ENCODE peak calls at places on chromosomes 2 and 18, in seven cellular contexts. Z is WTC11, L is NCI-H345, B is lung, F is SK-N-DZ, V is islet precursor cell, X is NCI-H2081. I is an unnamed sample.

GRCh38 chr2:10447300-10448207 is 573 bp downstream of the ODC1 start:
- DNase-seq in X (peak; percentile 77), F (peak; percentile 43), L (peak; percentile 41), V (peak; percentile 69), B (no peak), Z (peak; percentile 32), I (peak; percentile 79)

GRCh38 chr2:109378682-109379081 is 235.1 kb downstream of the SEPTIN10 start:
- DNase-seq in X (no peak), B (no peak), V (peak; percentile 45), F (no peak), Z (no peak), L (no peak), I (no peak)

GRCh38 chr2:44546469-44547127 is 184.9 kb downstream of the CAMKMT start:
- DNase-seq in F (peak; percentile 32), X (no peak), B (no peak), L (no peak), V (no peak), Z (no peak), I (no peak)

GRCh38 chr2:232525796-232526195 is at the start of gene CHRND:
- DNase-seq in V (no peak), L (peak; percentile 17), X (no peak), B (no peak), F (peak; percentile 62), Z (no peak), I (peak; percentile 61)

GRCh38 chr2:10410001-10410671 is 38.0 kb downstream of the ODC1 start:
- DNase-seq in F (no peak), Z (no peak), V (no peak), X (no peak), B (no peak), L (no peak), I (peak; percentile 66)

GRCh38 chr2:10655074-10655840 is 34.5 kb downstream of the NOL10 start:
- DNase-seq in Z (no peak), F (no peak), X (no peak), B (no peak), V (no peak), L (no peak), I (no peak)

GRCh38 chr2:143226714-143227541 is 97.7 kb downstream of the ARHGAP15 start:
- DNase-seq in F (no peak), Z (no peak), V (no peak), X (no peak), B (no peak), L (no peak), I (no peak)

GRCh38 chr2:195706161-195706900 is 49.3 kb downstream of the SLC39A10 start:
- DNase-seq in V (no peak), Z (no peak), F (no peak), X (no peak), B (no peak), L (no peak), I (no peak)

GRCh38 chr2:62467475-62468321 is 38.3 kb downstream of the TMEM17 start:
- DNase-seq in X (no peak), L (peak; percentile 54), B (peak; percentile 39), Z (no peak), F (no peak), V (no peak), I (peak; percentile 74)

GRCh38 chr2:9474361-9475117 is at the start of gene IAH1:
- DNase-seq in V (peak; percentile 76), B (peak; percentile 52), F (no peak), L (peak; percentile 57), X (no peak), Z (peak; percentile 27), I (peak; percentile 90)

GRCh38 chr2:238926761-238927611 is 79.1 kb downstream of the TWIST2 start:
- DNase-seq in V (no peak), F (no peak), Z (no peak), B (no peak), L (no peak), X (no peak), I (peak; percentile 68)

GRCh38 chr2:16167471-16168426 is 227.4 kb downstream of the MYCN start:
- DNase-seq in X (no peak), L (no peak), F (peak; percentile 98), B (peak; percentile 18), V (peak; percentile 90), Z (no peak), I (no peak)

GRCh38 chr18:45221363-45221762 is 393.9 kb upstream of the SLC14A2 start:
- DNase-seq in F (no peak), B (no peak), Z (no peak), V (no peak), L (no peak), X (no peak), I (no peak)

GRCh38 chr2:240451108-240451611 is 15.7 kb downstream of the GPC1 start:
- DNase-seq in L (peak; percentile 23), Z (no peak), B (no peak), F (no peak), V (no peak), X (no peak), I (peak; percentile 68)

GRCh38 chr18:59155140-59155539 is 15.5 kb downstream of the SEC11C start:
- DNase-seq in F (no peak), V (no peak), B (no peak), L (no peak), Z (no peak), X (no peak), I (no peak)

GRCh38 chr2:46985512-46985911 is 69.9 kb upstream of the MCFD2 start:
- DNase-seq in X (no peak), B (no peak), L (no peak), F (no peak), V (no peak), Z (no peak), I (no peak)

GRCh38 chr2:213242653-213243052 is 41.6 kb upstream of the SPAG16 start:
- DNase-seq in L (no peak), F (no peak), V (no peak), Z (no peak), B (no peak), X (no peak), I (no peak)